ENCODE peak calls at places on chromosomes 1 and 21, in eight cellular contexts. K is lower lobe of right lung, Q is H9, I is breast epithelium, T is neural progenitor cell, P is PC-3, X is cardiac muscle cell, V is pancreas. F is an unnamed sample. For H3K4me1, the result is how much of the 10 kb centered on the place peaks cover.

GRCh38 chr21:45060089-45060488 is 14.3 kb upstream of the ADARB1 start:
- DNase-seq in K (no peak), Q (peak), I (no peak), T (no peak), P (no peak), X (no peak), V (no peak), F (no peak)

GRCh38 chr1:159860456-159860855 is 2.0 kb downstream of the VSIG8 start:
- DNase-seq in K (no peak), Q (no peak), I (no peak), T (no peak), P (no peak), X (no peak), V (no peak), F (no peak)

GRCh38 chr1:215631489-215631888 is 64.4 kb downstream of the KCTD3 start:
- DNase-seq in K (no peak), Q (no peak), I (peak), T (peak), P (peak), X (no peak), V (no peak), F (no peak)

GRCh38 chr1:10890391-10891073 is 94.1 kb upstream of the CASZ1 start:
- DNase-seq in K (no peak), Q (no peak), I (peak), T (no peak), P (peak), X (no peak), V (no peak), F (no peak)

GRCh38 chr21:44426663-44427191 is 28.6 kb upstream of the LRRC3 start:
- DNase-seq in K (no peak), Q (peak), I (no peak), T (no peak), P (no peak), X (no peak), V (peak), F (no peak)

GRCh38 chr1:183303901-183304300 is 114.3 kb downstream of the NMNAT2 start:
- DNase-seq in K (no peak), Q (no peak), I (no peak), T (no peak), P (peak), X (no peak), V (no peak), F (no peak)

GRCh38 chr1:29474845-29475244 is 238.5 kb downstream of the PTPRU start:
- DNase-seq in K (no peak), Q (no peak), I (no peak), T (no peak), P (no peak), X (no peak), V (no peak), F (no peak)

GRCh38 chr1:1627842-1628655 is 3.9 kb upstream of the MMP23B start:
- DNase-seq in K (peak), Q (peak), I (no peak), T (no peak), P (no peak), X (no peak), V (peak), F (no peak)

GRCh38 chr21:34598931-34599400 is 15.9 kb downstream of the RCAN1 start:
- DNase-seq in K (no peak), Q (no peak), I (no peak), T (no peak), P (peak), X (no peak), V (no peak), F (no peak)

GRCh38 chr1:201015551-201016091 is 7.9 kb downstream of the KIF21B start:
- DNase-seq in K (no peak), Q (no peak), I (no peak), T (no peak), P (no peak), X (no peak), V (no peak), F (no peak)

GRCh38 chr1:178310685-178311105 is 186.1 kb downstream of the CLEC20A start:
- DNase-seq in K (no peak), Q (no peak), I (no peak), T (peak), P (peak), X (peak), V (no peak), F (no peak)

GRCh38 chr1:12436817-12437599 is 181.0 kb downstream of the DHRS3 start:
- DNase-seq in K (no peak), Q (no peak), I (no peak), T (no peak), P (peak), X (no peak), V (no peak), F (no peak)

GRCh38 chr1:205493241-205494085 is 11.0 kb upstream of the CDK18 start:
- DNase-seq in K (no peak), Q (no peak), I (peak), T (no peak), P (peak), X (no peak), V (no peak), F (no peak)

GRCh38 chr1:244048566-244049141 is 2.4 kb upstream of the ZBTB18 start:
- DNase-seq in K (no peak), Q (no peak), I (no peak), T (peak), P (no peak), X (peak), V (no peak), F (no peak)

GRCh38 chr21:46124926-46125845 is 27.3 kb downstream of the COL6A2 start:
- DNase-seq in K (peak), Q (peak), I (no peak), T (no peak), P (no peak), X (no peak), V (peak), F (peak)

GRCh38 chr1:157700711-157701110 is at the start of gene FCRL3:
- DNase-seq in K (no peak), Q (no peak), I (no peak), T (no peak), P (no peak), X (no peak), V (no peak), F (no peak)
- H3K4me1 ChIP-seq in K (under half), Q (under half), I (under half), T (under half), P (under half), X (under half), V (under half), F (under half)

GRCh38 chr1:231159963-231160761 is 1.7 kb upstream of the TRIM67 start:
- DNase-seq in K (no peak), Q (no peak), I (no peak), T (no peak), P (no peak), X (no peak), V (no peak), F (no peak)

GRCh38 chr1:231162970-231163830 is 1.3 kb downstream of the TRIM67 start:
- DNase-seq in K (no peak), Q (no peak), I (no peak), T (peak), P (no peak), X (no peak), V (peak), F (no peak)

GRCh38 chr1:231160851-231161710 is 777 bp upstream of the TRIM67 start:
- DNase-seq in K (no peak), Q (no peak), I (no peak), T (peak), P (no peak), X (peak), V (peak), F (peak)

GRCh38 chr1:231162300-231162969 is 577 bp downstream of the TRIM67 start:
- DNase-seq in K (peak), Q (peak), I (no peak), T (peak), P (no peak), X (peak), V (peak), F (peak)

DNA sequence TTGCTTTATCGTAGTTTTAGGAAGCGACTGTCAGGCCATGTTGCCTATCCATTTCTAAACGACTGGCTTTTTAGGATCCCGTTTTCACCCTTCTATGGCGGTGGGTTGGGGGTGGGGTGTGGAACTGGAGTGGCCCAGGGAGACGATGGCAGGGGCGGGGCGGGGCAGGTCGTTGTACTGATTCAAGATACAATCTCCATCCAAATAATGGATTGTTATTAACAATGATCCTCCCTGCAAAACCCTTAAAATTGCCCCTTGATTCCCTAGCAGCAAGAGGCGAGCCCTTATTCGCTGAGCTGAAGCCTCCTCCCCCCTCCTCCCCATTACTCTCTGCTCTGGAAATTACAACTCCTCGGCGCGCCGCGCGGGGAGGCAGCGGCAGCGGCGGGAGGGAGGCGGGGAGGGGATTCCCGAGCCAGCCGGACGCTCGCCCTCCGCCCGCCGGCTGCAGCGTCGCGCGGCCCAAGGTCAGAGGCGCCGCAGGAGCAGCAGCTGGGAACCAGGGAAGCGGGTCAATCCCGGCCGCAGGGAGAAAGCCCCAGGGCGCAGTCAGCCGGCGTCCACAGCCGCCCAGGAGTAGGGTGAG is at the start of gene TRIM67:
- DNase-seq in K (no peak), Q (peak), I (no peak), T (peak), P (no peak), X (peak), V (no peak), F (no peak)
- TF ChIP-seq CTCF in K (no peak), Q (no peak), I (no peak), T (no peak), P (no peak), X (no peak), V (no peak), F (no peak)

DNA sequence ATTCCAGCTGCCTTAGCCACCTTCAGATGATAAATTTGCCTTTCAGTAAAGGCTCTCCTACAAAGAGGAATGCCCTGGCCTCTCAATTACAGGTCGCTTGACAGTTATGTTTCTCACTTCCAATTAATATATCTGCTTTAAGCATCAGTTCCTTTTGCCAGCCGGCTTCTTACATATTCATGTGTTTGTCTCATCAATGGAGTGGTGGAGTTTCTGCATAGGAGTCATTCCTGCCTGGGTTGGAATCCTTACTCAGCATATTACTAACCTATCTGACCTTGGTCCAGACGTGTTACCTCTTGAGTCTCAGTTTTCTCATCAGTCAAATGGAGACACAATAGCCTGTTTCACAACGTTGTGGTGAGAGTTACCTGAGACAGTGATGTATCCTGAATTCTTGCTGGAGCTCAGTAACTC is 9.4 kb upstream of the SESN2 start:
- DNase-seq in K (no peak), Q (no peak), I (no peak), T (no peak), P (no peak), X (no peak), V (no peak), F (no peak)
- H3K4me1 ChIP-seq in K (half or more), Q (under half), I (under half), T (under half), P (under half), X (under half), V (under half), F (under half)

DNA sequence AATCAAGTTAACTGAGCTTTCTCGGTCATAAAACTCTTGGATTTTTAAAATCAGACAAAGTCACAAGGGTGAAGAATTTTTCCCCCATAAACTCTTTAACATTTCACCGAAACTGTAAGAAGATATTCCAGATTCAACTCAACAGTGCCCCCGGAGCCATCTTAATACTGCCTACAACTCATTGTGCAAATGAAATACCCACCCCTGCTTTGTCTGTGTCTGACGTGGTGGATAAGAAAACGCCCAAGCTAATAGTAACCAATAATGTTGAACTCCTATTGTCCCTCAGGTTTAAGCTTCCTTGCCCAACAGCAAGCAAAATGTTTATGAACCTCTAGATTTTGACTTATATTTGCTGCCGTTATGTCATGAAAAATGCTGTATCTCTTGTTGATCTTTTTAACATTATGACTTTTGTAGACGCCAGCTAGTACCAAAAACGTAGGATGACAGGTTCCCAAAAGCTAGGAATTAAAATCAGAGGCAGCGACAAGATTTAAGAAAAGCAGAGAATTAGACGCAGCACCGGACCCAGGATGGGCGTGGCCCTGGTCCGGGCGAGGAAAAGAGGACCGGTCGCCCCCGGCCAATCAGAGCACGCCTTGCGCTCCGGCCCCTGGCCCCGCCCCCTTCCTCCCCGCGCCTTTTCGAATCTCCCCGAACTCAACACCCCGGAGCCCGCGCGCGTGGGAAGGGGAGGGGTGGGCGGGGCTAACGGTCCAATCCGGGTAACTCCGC is 1.1 kb downstream of the STMN1 start:
- DNase-seq in K (peak), Q (peak), I (peak), T (peak), P (peak), X (peak), V (peak), F (peak)
- TF ChIP-seq CTCF in K (no peak), Q (peak), I (no peak), T (no peak), P (peak), X (peak), V (no peak), F (no peak)

GRCh38 chr1:42315500-42315899 is 19.5 kb downstream of the FOXJ3 start:
- DNase-seq in K (no peak), Q (no peak), I (no peak), T (no peak), P (no peak), X (no peak), V (no peak), F (no peak)
- H3K4me1 ChIP-seq in K (half or more), Q (under half), I (under half), T (under half), P (under half), X (under half), V (under half), F (under half)

GRCh38 chr1:34864759-34865158 is 5.2 kb upstream of the SMIM12 start:
- DNase-seq in K (no peak), Q (no peak), I (no peak), T (no peak), P (no peak), X (no peak), V (no peak), F (no peak)
- TF ChIP-seq CTCF in K (no peak), Q (no peak), I (no peak), T (no peak), P (no peak), X (no peak), V (no peak), F (no peak)

DNA sequence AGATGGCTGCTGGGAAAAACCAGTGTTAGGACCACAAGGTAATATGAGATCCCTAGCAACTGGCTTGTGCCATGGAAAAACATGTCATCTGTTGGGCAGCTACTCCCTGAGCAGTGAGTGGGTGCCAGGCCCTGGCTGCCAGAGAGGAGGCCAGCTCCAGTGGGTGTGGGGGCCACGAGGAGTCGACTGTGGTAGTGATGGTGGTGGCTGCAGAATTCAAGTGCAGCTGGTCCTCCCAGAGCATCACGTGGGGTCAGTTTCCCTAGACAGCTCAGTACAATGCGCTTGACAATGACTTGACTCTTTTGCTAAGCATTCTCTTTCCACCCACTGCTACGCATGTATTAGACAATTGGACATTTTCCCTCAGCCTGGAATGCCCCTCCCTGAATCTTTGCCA is 14.5 kb upstream of the CDC42 start:
- DNase-seq in K (no peak), Q (no peak), I (no peak), T (no peak), P (no peak), X (no peak), V (no peak), F (no peak)
- H3K4me1 ChIP-seq in K (under half), Q (under half), I (under half), T (under half), P (under half), X (under half), V (under half), F (under half)

GRCh38 chr1:155966135-155966534 is 12.2 kb downstream of the ARHGEF2 start:
- DNase-seq in K (no peak), Q (no peak), I (no peak), T (peak), P (no peak), X (no peak), V (no peak), F (no peak)
- TF ChIP-seq CTCF in K (no peak), Q (peak), I (no peak), T (peak), P (no peak), X (peak), V (no peak), F (no peak)

GRCh38 chr1:164769504-164770148 is 210.6 kb downstream of the PBX1 start:
- DNase-seq in K (no peak), Q (no peak), I (no peak), T (no peak), P (no peak), X (no peak), V (no peak), F (no peak)
- H3K4me1 ChIP-seq in K (under half), Q (under half), I (under half), T (under half), P (half or more), X (half or more), V (half or more), F (under half)

GRCh38 chr1:152774875-152775274 is at the start of gene LCE1F:
- DNase-seq in K (no peak), Q (no peak), I (no peak), T (no peak), P (no peak), X (no peak), V (no peak), F (no peak)

GRCh38 chr1:152776361-152776760 is 1.4 kb downstream of the LCE1F start:
- DNase-seq in K (no peak), Q (no peak), I (no peak), T (no peak), P (no peak), X (no peak), V (no peak), F (no peak)

GRCh38 chr1:152783095-152783494 is 3.0 kb upstream of the LCE1E start:
- DNase-seq in K (no peak), Q (no peak), I (no peak), T (no peak), P (peak), X (no peak), V (no peak), F (no peak)

GRCh38 chr1:152777510-152778137 is 2.7 kb downstream of the LCE1F start:
- DNase-seq in K (no peak), Q (no peak), I (no peak), T (no peak), P (peak), X (no peak), V (no peak), F (no peak)
- TF ChIP-seq CTCF in K (no peak), Q (no peak), I (no peak), T (no peak), P (peak), X (no peak), V (no peak), F (no peak)

F was measured in testis.